ENCODE peak calls at places on chromosome 1, in four cellular contexts. One of them, this sample, is unnamed.
A peak's percentile ranks its signal among the peaks of the same experiment; 100 is the strongest.

GRCh38 chr1:176466514-176466913 is 3.5 kb downstream of the PAPPA2 start:
- DNase-seq in choroid plexus epithelial cell: no peak
- DNase-seq in hypothalamus: no peak
- DNase-seq in ELF-1: peak; percentile 10
- DNase-seq in this sample: no peak

GRCh38 chr1:243507001-243507671 is 251.3 kb downstream of the SDCCAG8 start:
- DNase-seq in choroid plexus epithelial cell: peak; percentile 41
- DNase-seq in hypothalamus: no peak
- DNase-seq in ELF-1: no peak
- DNase-seq in this sample: no peak

GRCh38 chr1:5994713-5995621 is 2.7 kb upstream of the NPHP4 start:
- DNase-seq in choroid plexus epithelial cell: no peak
- DNase-seq in hypothalamus: no peak
- DNase-seq in ELF-1: no peak
- DNase-seq in this sample: no peak

GRCh38 chr1:240613353-240614142 is 1.6 kb upstream of the GREM2 start:
- DNase-seq in choroid plexus epithelial cell: no peak
- DNase-seq in hypothalamus: no peak
- DNase-seq in ELF-1: no peak
- DNase-seq in this sample: no peak

GRCh38 chr1:27318137-27318536 is 3.8 kb upstream of the TMEM222 start:
- DNase-seq in choroid plexus epithelial cell: no peak
- DNase-seq in hypothalamus: no peak
- DNase-seq in ELF-1: no peak
- DNase-seq in this sample: no peak

GRCh38 chr1:246004281-246004680 is 502.8 kb downstream of the SMYD3 start:
- DNase-seq in choroid plexus epithelial cell: no peak
- DNase-seq in hypothalamus: no peak
- DNase-seq in ELF-1: no peak
- DNase-seq in this sample: no peak

GRCh38 chr1:175303308-175303707 is 110.7 kb upstream of the KIAA0040 start:
- DNase-seq in choroid plexus epithelial cell: no peak
- DNase-seq in hypothalamus: no peak
- DNase-seq in ELF-1: no peak
- DNase-seq in this sample: no peak

GRCh38 chr1:19038732-19039131 is 82.3 kb upstream of the IFFO2 start:
- DNase-seq in choroid plexus epithelial cell: no peak
- DNase-seq in hypothalamus: no peak
- DNase-seq in ELF-1: no peak
- DNase-seq in this sample: no peak

GRCh38 chr1:160625725-160626498 is 20.9 kb downstream of the SLAMF1 start:
- DNase-seq in choroid plexus epithelial cell: no peak
- DNase-seq in hypothalamus: no peak
- DNase-seq in ELF-1: no peak
- DNase-seq in this sample: no peak

GRCh38 chr1:6590046-6590445 is 10.3 kb downstream of the ZBTB48 start:
- DNase-seq in choroid plexus epithelial cell: no peak
- DNase-seq in hypothalamus: no peak
- DNase-seq in ELF-1: no peak
- DNase-seq in this sample: no peak

GRCh38 chr1:5329068-5329739 is 663.0 kb downstream of the NPHP4 start:
- DNase-seq in choroid plexus epithelial cell: no peak
- DNase-seq in hypothalamus: no peak
- DNase-seq in ELF-1: no peak
- DNase-seq in this sample: no peak

GRCh38 chr1:6113745-6114144 is 66.4 kb downstream of the CHD5 start:
- DNase-seq in choroid plexus epithelial cell: no peak
- DNase-seq in hypothalamus: no peak
- DNase-seq in ELF-1: no peak
- DNase-seq in this sample: no peak

GRCh38 chr1:6075747-6076146 is 30.1 kb downstream of the KCNAB2 start:
- DNase-seq in choroid plexus epithelial cell: no peak
- DNase-seq in hypothalamus: no peak
- DNase-seq in ELF-1: no peak
- DNase-seq in this sample: no peak

GRCh38 chr1:169245706-169246105 is 121.9 kb downstream of the NME7 start:
- DNase-seq in choroid plexus epithelial cell: no peak
- DNase-seq in hypothalamus: no peak
- DNase-seq in ELF-1: no peak
- DNase-seq in this sample: no peak

GRCh38 chr1:110548381-110548780 is 29.4 kb upstream of the KCNA10 start:
- DNase-seq in choroid plexus epithelial cell: peak; percentile 50
- DNase-seq in hypothalamus: no peak
- DNase-seq in ELF-1: peak; percentile 47
- DNase-seq in this sample: peak; percentile 41

This sample was measured in substantia nigra.